ENCODE peak calls at places on chromosomes 11 and 22, in four cellular contexts. P is mesenchymal stem cell, R is AG08396, Y is GM12891. I is an unnamed sample.
A peak's percentile ranks its signal among the peaks of the same experiment; 100 is the strongest.

GRCh38 chr11:124669193-124669592 is 4.3 kb downstream of the SIAE start:
- DNase-seq in P (peak; percentile 49), R (peak; percentile 60), Y (no peak), I (peak; percentile 60)

GRCh38 chr11:106156290-106156937 is 79.0 kb downstream of the AASDHPPT start:
- DNase-seq in P (peak; percentile 89), R (peak; percentile 45), Y (no peak), I (peak; percentile 94)

GRCh38 chr11:106228996-106229395 is 151.5 kb downstream of the AASDHPPT start:
- DNase-seq in P (peak; percentile 17), R (no peak), Y (no peak), I (peak; percentile 14)

GRCh38 chr11:72738199-72739141 is 13.7 kb downstream of the ARAP1 start:
- DNase-seq in P (peak; percentile 67), R (peak; percentile 70), Y (no peak), I (peak; percentile 59)

GRCh38 chr11:70586261-70587094 is 188.1 kb downstream of the CTTN start:
- DNase-seq in P (no peak), R (no peak), Y (no peak), I (no peak)

GRCh38 chr22:37804886-37805857 is 2.6 kb upstream of the GCAT start:
- DNase-seq in P (peak; percentile 81), R (peak; percentile 93), Y (peak; percentile 61), I (peak; percentile 85)

GRCh38 chr11:16166571-16166970 is 189.8 kb downstream of the SOX6 start:
- DNase-seq in P (no peak), R (no peak), Y (no peak), I (peak; percentile 23)

GRCh38 chr22:49951001-49951677 is 9.4 kb upstream of the PIM3 start:
- DNase-seq in P (no peak), R (no peak), Y (no peak), I (no peak)

GRCh38 chr11:35747638-35748037 is 85.1 kb downstream of the TRIM44 start:
- DNase-seq in P (no peak), R (no peak), Y (no peak), I (no peak)

GRCh38 chr11:64842366-64842759 is 2.1 kb downstream of the CDC42BPG start:
- DNase-seq in P (no peak), R (no peak), Y (no peak), I (no peak)

GRCh38 chr11:65424200-65425104 is 1.9 kb downstream of the NEAT1 start:
- DNase-seq in P (peak; percentile 68), R (no peak), Y (no peak), I (peak; percentile 47)

GRCh38 chr11:86773878-86774277 is 26.5 kb upstream of the PRSS23 start:
- DNase-seq in P (no peak), R (no peak), Y (no peak), I (no peak)

GRCh38 chr22:47193606-47194316 is 431.3 kb downstream of the TBC1D22A start:
- DNase-seq in P (no peak), R (no peak), Y (no peak), I (no peak)

GRCh38 chr11:44759743-44760476 is 33.1 kb downstream of the TSPAN18 start:
- DNase-seq in P (no peak), R (no peak), Y (no peak), I (no peak)

GRCh38 chr11:76512851-76513653 is 68.2 kb downstream of the EMSY start:
- DNase-seq in P (peak; percentile 62), R (no peak), Y (no peak), I (peak; percentile 37)

GRCh38 chr22:24592846-24593809 is at the start of gene LRRC75B:
- DNase-seq in P (peak; percentile 84), R (peak; percentile 97), Y (peak; percentile 95), I (peak; percentile 88)

GRCh38 chr11:62324738-62325556 is 12.3 kb upstream of the ASRGL1 start:
- DNase-seq in P (peak; percentile 12), R (peak; percentile 63), Y (peak; percentile 68), I (peak; percentile 35)

GRCh38 chr11:1936781-1937615 is 10.1 kb upstream of the MRPL23 start:
- DNase-seq in P (no peak), R (no peak), Y (peak; percentile 20), I (no peak)

GRCh38 chr22:46652930-46653331 is 32.7 kb downstream of the GRAMD4 start:
- DNase-seq in P (peak; percentile 25), R (no peak), Y (no peak), I (peak; percentile 25)

GRCh38 chr11:109302591-109303334 is 119.2 kb upstream of the C11orf87 start:
- DNase-seq in P (no peak), R (no peak), Y (no peak), I (no peak)

GRCh38 chr11:114156131-114156581 is 96.6 kb downstream of the ZBTB16 start:
- DNase-seq in P (no peak), R (no peak), Y (no peak), I (no peak)

GRCh38 chr22:19779011-19779421 is 18.4 kb downstream of the TBX1 start:
- DNase-seq in P (no peak), R (no peak), Y (no peak), I (no peak)

GRCh38 chr11:11081273-11081672 is 223.4 kb upstream of the ZBED5 start:
- DNase-seq in P (no peak), R (no peak), Y (no peak), I (no peak)

GRCh38 chr11:60699282-60699681 is at the start of gene MS4A8:
- DNase-seq in P (no peak), R (no peak), Y (no peak), I (no peak)

GRCh38 chr22:23518381-23519187 is 61.5 kb downstream of the IGLL1 start:
- DNase-seq in P (no peak), R (no peak), Y (no peak), I (no peak)